ENCODE peak calls at places on chromosomes 1 and 21, in six cellular contexts. W is neural crest cell; O is AG20443; R is effector memory CD8-positive, alpha-beta T cell; F is B cell; C is NCI-H748 treated with DMSO at 0.1 percent for 48 hours. Z is an unnamed sample.

GRCh38 chr21:38813554-38813953 is 7.8 kb downstream of the ETS2 start:
- DNase-seq in W (no peak), F (no peak), R (no peak), C (no peak), O (no peak), Z (no peak)

GRCh38 chr1:15425961-15426360 is 12.3 kb upstream of the CTRC start:
- DNase-seq in R (no peak), C (no peak), O (no peak), F (no peak), W (no peak), Z (no peak)

GRCh38 chr1:226674892-226675719 is 64.0 kb downstream of the ITPKB start:
- DNase-seq in O (no peak), F (peak; percentile 85), R (peak; percentile 74), C (no peak), W (no peak), Z (peak; percentile 40)

GRCh38 chr21:44330698-44331097 is 8.5 kb downstream of the CFAP410 start:
- DNase-seq in O (no peak), W (no peak), C (no peak), R (no peak), F (no peak), Z (no peak)

GRCh38 chr1:86325264-86325663 is 70.9 kb downstream of the ODF2L start:
- DNase-seq in O (no peak), F (no peak), C (no peak), R (no peak), W (no peak), Z (no peak)

GRCh38 chr1:65068202-65069011 is 79.6 kb upstream of the AK4 start:
- DNase-seq in O (no peak), C (no peak), R (peak; percentile 21), W (no peak), F (peak; percentile 50), Z (peak; percentile 41)

GRCh38 chr1:230189276-230190183 is 122.5 kb downstream of the GALNT2 start:
- DNase-seq in F (no peak), O (no peak), R (no peak), C (peak; percentile 86), W (no peak), Z (no peak)

GRCh38 chr1:42552636-42553035 is 89.5 kb downstream of the CCDC30 start:
- DNase-seq in O (no peak), C (no peak), R (no peak), W (no peak), F (no peak), Z (no peak)

GRCh38 chr1:93123141-93123783 is 44.2 kb downstream of the MTF2 start:
- DNase-seq in O (no peak), R (no peak), W (no peak), F (no peak), C (no peak), Z (no peak)

GRCh38 chr1:8230284-8230605 is 87.7 kb upstream of the SLC45A1 start:
- DNase-seq in F (no peak), R (no peak), C (no peak), O (no peak), W (no peak), Z (no peak)

GRCh38 chr1:38817958-38818705 is 41.4 kb downstream of the RRAGC start:
- DNase-seq in O (peak; percentile 80), F (peak; percentile 85), C (no peak), R (peak; percentile 29), W (peak; percentile 94), Z (peak; percentile 28)

GRCh38 chr1:203622486-203622885 is 4.1 kb upstream of the ATP2B4 start:
- DNase-seq in W (no peak), C (no peak), O (no peak), R (no peak), F (no peak), Z (no peak)

GRCh38 chr1:37673920-37674319 is 18.4 kb upstream of the CDCA8 start:
- DNase-seq in O (peak; percentile 55), F (no peak), W (no peak), R (peak; percentile 61), C (no peak), Z (no peak)

GRCh38 chr1:72827285-72827684 is 544.9 kb upstream of the NEGR1 start:
- DNase-seq in F (no peak), W (no peak), O (peak; percentile 11), C (no peak), R (no peak), Z (peak; percentile 12)

GRCh38 chr1:221994274-221994698 is 252.4 kb upstream of the DUSP10 start:
- DNase-seq in R (no peak), O (peak; percentile 48), W (no peak), F (no peak), C (no peak), Z (no peak)

GRCh38 chr1:214425723-214426419 is 125.5 kb downstream of the PTPN14 start:
- DNase-seq in R (no peak), W (no peak), F (no peak), C (no peak), O (peak; percentile 16), Z (no peak)

GRCh38 chr21:45975017-45975595 is 6.5 kb upstream of the COL6A1 start:
- DNase-seq in F (peak; percentile 39), W (peak; percentile 39), O (peak; percentile 48), R (peak; percentile 8), C (no peak), Z (peak; percentile 83)

GRCh38 chr1:48203287-48203900 is 19.1 kb upstream of the SLC5A9 start:
- DNase-seq in F (peak; percentile 30), R (no peak), O (no peak), W (no peak), C (peak; percentile 30), Z (peak; percentile 28)

GRCh38 chr1:219257751-219258150 is 84.1 kb downstream of the LYPLAL1 start:
- DNase-seq in F (no peak), C (no peak), R (no peak), O (no peak), W (no peak), Z (no peak)

GRCh38 chr21:23245231-23245630 is 2247.0 kb downstream of the NCAM2 start:
- DNase-seq in R (no peak), W (no peak), F (no peak), C (no peak), O (no peak), Z (no peak)

GRCh38 chr1:110215621-110216020 is 5.5 kb downstream of the KCNC4 start:
- DNase-seq in C (no peak), R (no peak), W (no peak), F (no peak), O (no peak), Z (no peak)

GRCh38 chr1:47997289-47998200 is at the start of gene TRABD2B:
- DNase-seq in O (peak; percentile 95), W (peak; percentile 88), F (peak; percentile 96), C (peak; percentile 16), R (peak; percentile 50), Z (peak; percentile 74)

GRCh38 chr1:27634166-27634981 is 611 bp downstream of the FGR start:
- DNase-seq in F (peak; percentile 68), R (no peak), W (no peak), C (no peak), O (peak; percentile 73), Z (peak; percentile 13)